ENCODE peak calls at places on chromosomes 4 and X, in nine cellular contexts. V is activated naive CD8-positive, alpha-beta T cell treated with anti-CD3 and anti-CD28 coated beads, Interleukin-2, amount 10 ng/mL, durations not matched to agents 7 days and 5 days; Z is left colon; D is omental fat pad; L is gastrocnemius medialis; T is pancreas; A is natural killer cell; J is K562; E is activated CD8-positive, alpha-beta memory T cell treated with anti-CD3 and anti-CD28 coated beads, Interleukin-2, amount 10 ng/mL, durations not matched to agents 7 days and 5 days. X is an unnamed sample.

GRCh38 chr4:74397748-74398426 is 32.9 kb downstream of the EREG start:
- ATAC-seq in V (peak; percentile 71), Z (peak; percentile 21), D (peak; percentile 50), L (no peak), T (no peak), A (peak; percentile 85), J (peak; percentile 68), E (peak; percentile 81), X (no peak)

GRCh38 chr4:113276448-113277158 is 227.2 kb downstream of the ANK2 start:
- ATAC-seq in V (no peak), Z (no peak), D (no peak), L (peak; percentile 36), T (no peak), A (no peak), J (no peak), E (no peak), X (no peak)

GRCh38 chr4:141826260-141826659 is 189.9 kb downstream of the IL15 start:
- ATAC-seq in V (no peak), Z (no peak), D (no peak), L (no peak), T (no peak), A (no peak), J (no peak), E (no peak), X (no peak)

GRCh38 chr4:797066-797465 is 28.9 kb downstream of the CPLX1 start:
- ATAC-seq in V (no peak), Z (peak; percentile 56), D (no peak), L (no peak), T (peak; percentile 74), A (no peak), J (no peak), E (no peak), X (no peak)

GRCh38 chrX:41693024-41693423 is 4.3 kb downstream of the GPR34 start:
- ATAC-seq in V (peak; percentile 52), Z (no peak), D (no peak), L (no peak), T (no peak), A (no peak), J (no peak), E (peak; percentile 51), X (no peak)

GRCh38 chr4:184310171-184310567 is 92.5 kb upstream of the ENPP6 start:
- ATAC-seq in V (peak; percentile 55), Z (peak; percentile 74), D (no peak), L (no peak), T (peak; percentile 68), A (peak; percentile 85), J (peak; percentile 91), E (peak; percentile 75), X (peak; percentile 79)

GRCh38 chr4:180527993-180528392 is 1715.2 kb upstream of the TENM3 start:
- ATAC-seq in V (no peak), Z (no peak), D (no peak), L (no peak), T (no peak), A (no peak), J (no peak), E (no peak), X (no peak)

GRCh38 chr4:71830497-71831178 is 46.8 kb upstream of the GC start:
- ATAC-seq in V (no peak), Z (no peak), D (no peak), L (no peak), T (no peak), A (no peak), J (no peak), E (no peak), X (no peak)

GRCh38 chrX:68808686-68809357 is 20.0 kb upstream of the EFNB1 start:
- ATAC-seq in V (no peak), Z (no peak), D (no peak), L (no peak), T (peak; percentile 69), A (no peak), J (peak; percentile 79), E (no peak), X (no peak)

GRCh38 chrX:16807976-16808542 is 21.8 kb downstream of the TXLNG start:
- ATAC-seq in V (no peak), Z (peak; percentile 93), D (peak; percentile 85), L (peak; percentile 98), T (peak; percentile 88), A (no peak), J (peak; percentile 83), E (no peak), X (peak; percentile 74)

GRCh38 chrX:29090811-29091210 is 503.6 kb downstream of the IL1RAPL1 start:
- ATAC-seq in V (no peak), Z (no peak), D (no peak), L (no peak), T (no peak), A (no peak), J (no peak), E (no peak), X (no peak)

GRCh38 chr4:26899991-26900390 is 39.4 kb downstream of the STIM2 start:
- ATAC-seq in V (peak; percentile 42), Z (peak; percentile 64), D (no peak), L (no peak), T (no peak), A (peak; percentile 50), J (peak; percentile 86), E (no peak), X (no peak)

GRCh38 chr4:8010618-8011017 is 71.0 kb upstream of the AFAP1 start:
- ATAC-seq in V (no peak), Z (peak; percentile 65), D (no peak), L (no peak), T (peak; percentile 85), A (no peak), J (no peak), E (no peak), X (no peak)

GRCh38 chr4:128737098-128737513 is 72.4 kb upstream of the JADE1 start:
- ATAC-seq in V (no peak), Z (no peak), D (no peak), L (no peak), T (peak; percentile 78), A (no peak), J (peak; percentile 82), E (no peak), X (no peak)